ENCODE peak calls at places on chromosomes 12 and 14, in eight cellular contexts. One of them, this sample, is unnamed. For H3K9me3, the result is how much of the 10 kb centered on the place peaks cover.

GRCh38 chr12:69284131-69284530 is 44.8 kb downstream of the CPSF6 start:
- DNase-seq in CD8-positive, alpha-beta memory T cell: peak
- DNase-seq in GM23248: peak
- DNase-seq in adrenal gland: peak
- DNase-seq in stomach: peak
- DNase-seq in testis: peak
- DNase-seq in uterus: peak
- DNase-seq in tibial artery: peak
- DNase-seq in this sample: peak

GRCh38 chr12:95634622-95635621 is 83.6 kb upstream of the USP44 start:
- DNase-seq in GM23248: no peak
- DNase-seq in testis: no peak
- DNase-seq in CD8-positive, alpha-beta memory T cell: no peak
- DNase-seq in tibial artery: no peak
- DNase-seq in adrenal gland: no peak
- DNase-seq in stomach: peak
- DNase-seq in uterus: no peak
- DNase-seq in this sample: no peak

GRCh38 chr12:5745251-5745888 is 199.7 kb downstream of the ANO2 start:
- DNase-seq in CD8-positive, alpha-beta memory T cell: no peak
- DNase-seq in tibial artery: peak
- DNase-seq in stomach: peak
- DNase-seq in testis: peak
- DNase-seq in adrenal gland: peak
- DNase-seq in uterus: no peak
- DNase-seq in GM23248: peak
- DNase-seq in this sample: peak

GRCh38 chr12:89364631-89365030 is 12.3 kb upstream of the DUSP6 start:
- DNase-seq in testis: no peak
- DNase-seq in tibial artery: no peak
- DNase-seq in stomach: no peak
- DNase-seq in CD8-positive, alpha-beta memory T cell: no peak
- DNase-seq in uterus: no peak
- DNase-seq in GM23248: no peak
- DNase-seq in adrenal gland: no peak
- DNase-seq in this sample: no peak

GRCh38 chr14:24422694-24423531 is 6.6 kb downstream of the CBLN3 start:
- DNase-seq in testis: no peak
- DNase-seq in uterus: no peak
- DNase-seq in tibial artery: no peak
- DNase-seq in adrenal gland: no peak
- DNase-seq in CD8-positive, alpha-beta memory T cell: no peak
- DNase-seq in stomach: peak
- DNase-seq in GM23248: no peak
- DNase-seq in this sample: no peak

GRCh38 chr14:22761734-22762133 is 4.8 kb upstream of the OXA1L start:
- DNase-seq in uterus: no peak
- DNase-seq in testis: no peak
- DNase-seq in adrenal gland: no peak
- DNase-seq in GM23248: no peak
- DNase-seq in CD8-positive, alpha-beta memory T cell: no peak
- DNase-seq in stomach: no peak
- DNase-seq in tibial artery: no peak
- DNase-seq in this sample: no peak

GRCh38 chr14:95253039-95253620 is 66.6 kb downstream of the CLMN start:
- DNase-seq in stomach: peak
- DNase-seq in testis: no peak
- DNase-seq in adrenal gland: no peak
- DNase-seq in tibial artery: no peak
- DNase-seq in uterus: no peak
- DNase-seq in CD8-positive, alpha-beta memory T cell: no peak
- DNase-seq in GM23248: peak
- DNase-seq in this sample: no peak

GRCh38 chr12:39442895-39443703 is at the start of gene KIF21A:
- DNase-seq in testis: peak
- DNase-seq in stomach: peak
- DNase-seq in uterus: peak
- DNase-seq in GM23248: peak
- DNase-seq in CD8-positive, alpha-beta memory T cell: peak
- DNase-seq in adrenal gland: peak
- DNase-seq in tibial artery: peak
- DNase-seq in this sample: peak

DNA sequence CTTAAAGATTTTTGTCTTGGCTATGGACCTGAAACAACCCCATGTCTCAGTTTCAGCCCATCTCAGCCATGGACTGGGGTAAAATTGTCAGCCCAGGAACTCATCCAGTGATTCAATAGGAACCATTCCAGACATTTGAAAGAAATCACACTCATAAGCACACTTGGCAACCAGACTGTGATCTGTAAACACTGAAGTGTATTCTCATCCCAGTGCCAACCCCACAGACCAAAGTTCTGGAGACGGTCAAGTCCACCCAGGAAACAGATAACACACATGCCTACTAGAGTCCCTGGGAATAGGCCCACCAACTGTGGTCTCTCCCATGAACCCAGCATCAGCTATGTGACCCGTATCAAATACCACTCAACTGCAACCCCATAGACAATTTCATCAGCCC is 804.6 kb downstream of the TRHDE start:
- DNase-seq in CD8-positive, alpha-beta memory T cell: no peak
- DNase-seq in adrenal gland: no peak
- DNase-seq in uterus: no peak
- DNase-seq in tibial artery: no peak
- DNase-seq in stomach: no peak
- DNase-seq in testis: no peak
- DNase-seq in GM23248: no peak
- DNase-seq in this sample: no peak
- H3K9me3 ChIP-seq in CD8-positive, alpha-beta memory T cell: under half
- H3K9me3 ChIP-seq in adrenal gland: under half
- H3K9me3 ChIP-seq in uterus: under half
- H3K9me3 ChIP-seq in tibial artery: under half
- H3K9me3 ChIP-seq in stomach: under half
- H3K9me3 ChIP-seq in testis: under half
- H3K9me3 ChIP-seq in GM23248: under half
- H3K9me3 ChIP-seq in this sample: under half

DNA sequence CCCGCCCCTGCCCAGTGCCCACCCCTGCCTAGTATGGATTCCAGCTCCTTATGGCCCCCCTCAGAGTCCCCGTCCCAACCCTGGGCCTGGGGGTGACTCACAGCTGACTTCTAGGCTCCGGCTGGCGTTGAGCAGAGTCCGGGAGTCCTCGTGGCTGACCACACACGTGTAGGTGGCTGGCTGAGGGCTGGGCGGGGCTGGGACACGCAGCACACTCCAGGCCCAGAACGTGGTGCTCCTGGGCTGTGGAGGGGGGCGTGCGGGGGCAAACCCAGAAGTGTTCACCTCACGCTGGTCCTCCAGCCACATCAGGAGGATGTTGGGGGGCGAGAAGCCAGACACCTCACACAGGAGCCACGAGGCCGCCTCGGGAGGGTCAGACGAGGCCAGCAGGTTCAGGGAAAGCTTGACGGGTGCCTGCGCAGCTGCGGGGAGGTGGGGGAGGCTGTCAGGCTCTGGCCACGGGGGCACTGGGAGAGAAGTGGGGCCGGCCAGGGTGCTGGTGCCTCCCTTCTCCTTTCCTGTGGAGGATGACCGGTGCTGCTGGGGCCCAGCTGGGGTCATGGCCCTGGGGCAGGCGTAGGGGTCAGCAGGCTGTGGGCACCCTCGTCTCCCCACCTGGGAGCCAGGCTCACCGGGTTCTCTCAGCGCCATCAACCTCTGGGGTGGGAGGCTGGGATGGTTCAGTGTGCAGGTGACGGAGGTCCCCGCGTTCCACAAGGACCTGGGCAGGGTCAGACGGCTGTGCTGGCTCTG is 314.1 kb downstream of the TMEM121 start:
- DNase-seq in adrenal gland: no peak
- DNase-seq in stomach: no peak
- DNase-seq in GM23248: no peak
- DNase-seq in testis: no peak
- DNase-seq in tibial artery: peak
- DNase-seq in uterus: no peak
- DNase-seq in CD8-positive, alpha-beta memory T cell: no peak
- DNase-seq in this sample: no peak
- H3K9me3 ChIP-seq in adrenal gland: under half
- H3K9me3 ChIP-seq in stomach: under half
- H3K9me3 ChIP-seq in GM23248: under half
- H3K9me3 ChIP-seq in testis: under half
- H3K9me3 ChIP-seq in tibial artery: under half
- H3K9me3 ChIP-seq in uterus: under half
- H3K9me3 ChIP-seq in CD8-positive, alpha-beta memory T cell: under half
- H3K9me3 ChIP-seq in this sample: under half

GRCh38 chr14:105929327-105930081 is 403.1 kb downstream of the TMEM121 start:
- DNase-seq in GM23248: no peak
- DNase-seq in adrenal gland: no peak
- DNase-seq in CD8-positive, alpha-beta memory T cell: no peak
- DNase-seq in uterus: no peak
- DNase-seq in stomach: no peak
- DNase-seq in tibial artery: no peak
- DNase-seq in testis: no peak
- DNase-seq in this sample: no peak

GRCh38 chr14:105927094-105927475 is 400.7 kb downstream of the TMEM121 start:
- DNase-seq in adrenal gland: no peak
- DNase-seq in CD8-positive, alpha-beta memory T cell: no peak
- DNase-seq in uterus: no peak
- DNase-seq in testis: no peak
- DNase-seq in stomach: no peak
- DNase-seq in GM23248: no peak
- DNase-seq in tibial artery: no peak
- DNase-seq in this sample: no peak

GRCh38 chr14:105925615-105926414 is 399.4 kb downstream of the TMEM121 start:
- DNase-seq in uterus: no peak
- DNase-seq in testis: no peak
- DNase-seq in GM23248: no peak
- DNase-seq in tibial artery: peak
- DNase-seq in stomach: no peak
- DNase-seq in adrenal gland: no peak
- DNase-seq in CD8-positive, alpha-beta memory T cell: no peak
- DNase-seq in this sample: peak

GRCh38 chr14:105926415-105927093 is 400.2 kb downstream of the TMEM121 start:
- DNase-seq in CD8-positive, alpha-beta memory T cell: no peak
- DNase-seq in adrenal gland: no peak
- DNase-seq in tibial artery: no peak
- DNase-seq in uterus: no peak
- DNase-seq in stomach: no peak
- DNase-seq in testis: no peak
- DNase-seq in GM23248: no peak
- DNase-seq in this sample: no peak

DNA sequence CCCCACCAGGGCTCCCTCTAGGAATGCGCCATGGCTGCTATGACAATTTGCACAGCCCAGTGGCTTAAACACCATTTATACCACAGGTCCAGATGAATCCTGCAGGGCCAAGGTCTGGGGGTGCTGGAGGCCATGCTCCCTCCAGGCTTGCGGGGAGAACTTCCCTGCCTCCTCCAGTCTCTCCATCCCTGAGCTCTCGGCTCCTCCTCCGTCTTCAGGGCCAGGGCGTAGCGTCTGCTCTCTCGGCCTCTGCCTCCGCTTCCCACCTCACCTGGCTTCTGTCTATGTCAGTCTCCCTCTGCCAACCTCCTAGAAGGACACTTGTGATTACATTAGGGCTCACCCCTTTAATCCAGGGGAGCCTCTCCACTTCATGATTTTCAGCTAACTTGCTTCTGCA is 401.3 kb downstream of the TMEM121 start:
- DNase-seq in uterus: no peak
- DNase-seq in CD8-positive, alpha-beta memory T cell: no peak
- DNase-seq in adrenal gland: no peak
- DNase-seq in testis: no peak
- DNase-seq in stomach: no peak
- DNase-seq in GM23248: no peak
- DNase-seq in tibial artery: no peak
- DNase-seq in this sample: no peak
- H3K9me3 ChIP-seq in uterus: under half
- H3K9me3 ChIP-seq in CD8-positive, alpha-beta memory T cell: under half
- H3K9me3 ChIP-seq in adrenal gland: under half
- H3K9me3 ChIP-seq in testis: under half
- H3K9me3 ChIP-seq in stomach: under half
- H3K9me3 ChIP-seq in GM23248: under half
- H3K9me3 ChIP-seq in tibial artery: under half
- H3K9me3 ChIP-seq in this sample: under half

GRCh38 chr12:31874961-31875608 is 84.1 kb upstream of the RESF1 start:
- DNase-seq in CD8-positive, alpha-beta memory T cell: peak
- DNase-seq in adrenal gland: peak
- DNase-seq in testis: no peak
- DNase-seq in uterus: no peak
- DNase-seq in tibial artery: peak
- DNase-seq in GM23248: peak
- DNase-seq in stomach: peak
- DNase-seq in this sample: peak

GRCh38 chr12:31875609-31875964 is 83.6 kb upstream of the RESF1 start:
- DNase-seq in adrenal gland: no peak
- DNase-seq in tibial artery: no peak
- DNase-seq in testis: no peak
- DNase-seq in GM23248: no peak
- DNase-seq in CD8-positive, alpha-beta memory T cell: no peak
- DNase-seq in uterus: no peak
- DNase-seq in stomach: no peak
- DNase-seq in this sample: no peak

GRCh38 chr12:31876568-31877424 is 82.4 kb upstream of the RESF1 start:
- DNase-seq in tibial artery: peak
- DNase-seq in GM23248: no peak
- DNase-seq in testis: no peak
- DNase-seq in CD8-positive, alpha-beta memory T cell: no peak
- DNase-seq in adrenal gland: no peak
- DNase-seq in stomach: no peak
- DNase-seq in uterus: no peak
- DNase-seq in this sample: no peak

GRCh38 chr12:31868980-31869379 is 90.2 kb upstream of the RESF1 start:
- DNase-seq in tibial artery: no peak
- DNase-seq in GM23248: peak
- DNase-seq in uterus: no peak
- DNase-seq in stomach: peak
- DNase-seq in testis: peak
- DNase-seq in adrenal gland: peak
- DNase-seq in CD8-positive, alpha-beta memory T cell: no peak
- DNase-seq in this sample: peak

DNA sequence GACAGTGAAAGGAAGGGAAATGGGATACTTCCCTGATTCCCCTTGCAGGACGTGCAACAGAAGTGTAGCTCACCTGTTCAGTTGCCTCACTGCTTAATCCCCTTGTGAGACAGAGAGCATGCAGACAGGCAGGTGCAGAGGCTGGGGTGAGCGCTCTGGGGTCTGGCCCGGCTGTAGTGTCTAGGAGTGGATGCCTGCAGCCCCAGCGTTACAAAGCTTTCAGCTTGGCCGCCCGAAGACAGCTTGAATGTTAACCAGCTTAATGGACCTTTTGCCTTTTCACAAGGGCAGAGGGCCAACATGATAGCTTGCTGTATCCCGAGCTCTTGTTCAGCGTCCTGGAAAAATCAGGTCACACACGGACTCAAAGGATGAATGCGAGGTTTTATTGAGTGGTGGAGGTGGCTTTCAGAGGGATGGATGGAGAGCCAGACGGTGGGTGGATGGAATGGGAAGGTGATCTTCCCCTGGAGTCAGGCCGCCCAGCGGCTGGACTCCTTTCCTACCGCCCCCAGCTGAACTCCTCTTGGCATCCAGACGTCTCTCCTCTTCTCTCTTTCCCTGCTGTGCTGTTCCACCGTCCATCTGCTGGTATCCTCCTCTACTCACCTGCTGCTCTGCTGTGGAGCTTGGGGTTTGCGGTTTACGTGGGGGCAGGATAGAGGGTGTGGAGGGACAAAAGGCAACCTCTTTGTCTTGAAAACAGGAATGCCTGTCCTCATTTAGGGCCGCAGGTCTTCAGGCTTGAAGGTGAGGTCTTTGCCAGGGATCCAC is 86.2 kb upstream of the RESF1 start:
- DNase-seq in CD8-positive, alpha-beta memory T cell: no peak
- DNase-seq in adrenal gland: no peak
- DNase-seq in uterus: no peak
- DNase-seq in testis: no peak
- DNase-seq in GM23248: no peak
- DNase-seq in stomach: no peak
- DNase-seq in tibial artery: no peak
- DNase-seq in this sample: no peak
- H3K9me3 ChIP-seq in CD8-positive, alpha-beta memory T cell: under half
- H3K9me3 ChIP-seq in adrenal gland: under half
- H3K9me3 ChIP-seq in uterus: under half
- H3K9me3 ChIP-seq in testis: under half
- H3K9me3 ChIP-seq in GM23248: under half
- H3K9me3 ChIP-seq in stomach: under half
- H3K9me3 ChIP-seq in tibial artery: under half
- H3K9me3 ChIP-seq in this sample: under half